ENCODE peak calls at places on chromosome 2, in ten cellular contexts. O is ELF-1; F is PC-9; V is SJSA1; C is OCI-M1; M is aorta; Y is NCI-H510A; T is Calu3; L is stimulated activated CD4-positive, alpha-beta T cell treated with anti-CD3 and anti-CD28 coated beads, TNF-alpha, amount 100 ng/mL, for 4 hours; J is vagina. Q is an unnamed sample.

GRCh38 chr2:238600506-238601432 is 174.0 kb downstream of the ASB1 start:
- DNase-seq in O (no peak), F (no peak), V (no peak), C (no peak), M (no peak), Y (no peak), T (no peak), L (no peak), J (no peak), Q (no peak)

GRCh38 chr2:97863829-97864228 is 131.9 kb downstream of the TMEM131 start:
- DNase-seq in O (no peak), F (no peak), V (no peak), C (no peak), M (no peak), Y (no peak), T (no peak), L (no peak), J (no peak), Q (no peak)

GRCh38 chr2:128301501-128301966 is 17.1 kb downstream of the HS6ST1 start:
- DNase-seq in O (no peak), F (no peak), V (peak; percentile 97), C (no peak), M (peak; percentile 89), Y (no peak), T (no peak), L (no peak), J (no peak), Q (no peak)

GRCh38 chr2:26521913-26522180 is 43.9 kb upstream of the OTOF start:
- DNase-seq in O (peak; percentile 46), F (no peak), V (no peak), C (no peak), M (peak; percentile 21), Y (no peak), T (no peak), L (no peak), J (no peak), Q (no peak)

GRCh38 chr2:37583402-37583801 is 88.0 kb downstream of the CDC42EP3 start:
- DNase-seq in O (no peak), F (no peak), V (no peak), C (no peak), M (no peak), Y (no peak), T (no peak), L (no peak), J (no peak), Q (no peak)

GRCh38 chr2:126995652-126996377 is 97.1 kb downstream of the TEX51 start:
- DNase-seq in O (no peak), F (no peak), V (no peak), C (peak; percentile 2), M (no peak), Y (no peak), T (no peak), L (no peak), J (no peak), Q (no peak)

GRCh38 chr2:46014911-46015654 is 282.1 kb upstream of the EPAS1 start:
- DNase-seq in O (peak; percentile 81), F (no peak), V (peak; percentile 84), C (no peak), M (no peak), Y (no peak), T (no peak), L (no peak), J (no peak), Q (no peak)

GRCh38 chr2:168194784-168195522 is 52.4 kb downstream of the STK39 start:
- DNase-seq in O (no peak), F (no peak), V (no peak), C (no peak), M (no peak), Y (no peak), T (no peak), L (no peak), J (no peak), Q (no peak)